ENCODE peak calls at places on chromosomes 13 and 19, in seven cellular contexts. D, R, P, K, E, F and H are unnamed samples.
A peak's percentile ranks its signal among the peaks of the same experiment; 100 is the strongest.

GRCh38 chr13:38045278-38046048 is 175.9 kb upstream of the TRPC4 start:
- DNase-seq in R (peak; percentile 69), P (no peak), K (peak; percentile 2), F (no peak), D (peak; percentile 10), E (no peak), H (peak; percentile 32)

GRCh38 chr13:48585456-48585840 is 52.6 kb upstream of the RCBTB2 start:
- DNase-seq in R (no peak), D (no peak), F (no peak), P (peak; percentile 12), E (no peak), K (peak; percentile 43), H (no peak)

GRCh38 chr13:74361274-74361673 is 227.1 kb upstream of the KLF12 start:
- DNase-seq in R (no peak), E (no peak), P (no peak), D (no peak), F (no peak), K (no peak), H (no peak)

GRCh38 chr13:100724568-100724967 is 50.0 kb upstream of the TMTC4 start:
- DNase-seq in K (no peak), E (no peak), F (no peak), D (no peak), P (no peak), R (no peak), H (no peak)

GRCh38 chr13:40518481-40518882 is 148.0 kb downstream of the FOXO1 start:
- DNase-seq in R (no peak), D (no peak), P (no peak), E (peak; percentile 28), K (no peak), F (peak; percentile 60), H (no peak)

GRCh38 chr13:108437496-108437895 is 168.0 kb downstream of the TNFSF13B start:
- DNase-seq in D (no peak), F (no peak), R (no peak), K (no peak), P (no peak), E (no peak), H (no peak)

GRCh38 chr13:35343417-35343816 is 133.1 kb downstream of the MAB21L1 start:
- DNase-seq in E (no peak), F (no peak), D (no peak), R (no peak), P (no peak), K (no peak), H (no peak)

GRCh38 chr13:97495678-97496077 is 61.7 kb downstream of the RAP2A start:
- DNase-seq in K (peak; percentile 45), R (peak; percentile 1), F (no peak), D (no peak), E (no peak), P (no peak), H (no peak)

GRCh38 chr19:35689836-35690235 is 14.5 kb upstream of the ZBTB32 start:
- DNase-seq in R (no peak), E (no peak), F (no peak), K (no peak), P (no peak), D (no peak), H (no peak)

GRCh38 chr19:10230904-10231623 is at the start of gene S1PR2:
- DNase-seq in D (peak; percentile 97), R (peak; percentile 92), F (no peak), K (peak; percentile 36), P (peak; percentile 49), E (peak; percentile 87), H (no peak)

GRCh38 chr13:27076411-27076810 is 95.2 kb downstream of the USP12 start:
- DNase-seq in K (no peak), D (no peak), P (no peak), F (no peak), R (no peak), E (no peak), H (no peak)

GRCh38 chr13:100129605-100130004 is 40.7 kb downstream of the PCCA start:
- DNase-seq in F (peak; percentile 34), K (no peak), D (no peak), R (no peak), E (no peak), P (no peak), H (peak; percentile 20)

GRCh38 chr19:53907690-53908089 is 1.4 kb upstream of the CACNG7 start:
- DNase-seq in R (no peak), E (no peak), K (no peak), P (no peak), F (no peak), D (no peak), H (no peak)

GRCh38 chr13:81760316-81760715 is 1419.4 kb upstream of the SPRY2 start:
- DNase-seq in D (no peak), K (no peak), R (no peak), P (no peak), E (no peak), F (no peak), H (no peak)

GRCh38 chr19:7772752-7773291 is 9.8 kb downstream of the CLEC4M start:
- DNase-seq in D (no peak), F (peak; percentile 68), E (no peak), R (peak; percentile 19), P (no peak), K (no peak), H (no peak)

GRCh38 chr19:39727070-39727800 is 10.6 kb downstream of the CLC start:
- DNase-seq in E (no peak), R (no peak), K (no peak), F (peak; percentile 50), P (no peak), D (no peak), H (no peak)

GRCh38 chr19:10744222-10744847 is 26.5 kb downstream of the DNM2 start:
- DNase-seq in R (no peak), D (no peak), E (no peak), F (no peak), K (no peak), P (no peak), H (no peak)

DNA sequence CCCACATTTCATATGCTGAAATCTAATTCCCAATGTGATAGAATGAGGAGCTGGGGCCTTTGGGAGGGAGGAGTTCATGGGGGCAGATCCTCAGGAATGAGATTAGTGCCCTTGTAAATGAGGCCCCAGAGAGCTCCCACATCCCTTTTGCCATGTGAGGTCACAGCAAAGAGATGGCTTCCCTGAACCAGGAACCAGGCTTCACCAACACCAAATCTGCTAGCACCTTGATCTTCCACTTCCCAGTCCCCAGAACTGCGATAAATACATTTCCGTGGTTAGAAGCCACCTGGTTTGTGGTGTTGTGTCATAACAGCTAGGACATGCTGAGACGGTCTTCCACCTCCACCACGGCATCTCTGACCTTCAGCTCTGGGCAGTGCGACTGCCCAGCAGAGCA is 62.1 kb downstream of the ING1 start:
- DNase-seq in K (no peak), E (no peak), D (no peak), F (no peak), P (no peak), R (no peak), H (no peak)
- H3K4me3 ChIP-seq in K (no peak overlapping the region), E (no peak overlapping the region), D (no peak overlapping the region), F (no peak overlapping the region), P (no peak overlapping the region), R (no peak overlapping the region), H (no peak overlapping the region)

GRCh38 chr19:1409204-1410005 is 2.0 kb downstream of the DAZAP1 start:
- DNase-seq in R (no peak), D (no peak), F (no peak), K (no peak), P (no peak), E (no peak), H (no peak)

GRCh38 chr19:1406818-1407661 is at the start of gene DAZAP1:
- DNase-seq in P (peak; percentile 96), F (peak; percentile 87), D (peak; percentile 98), R (peak; percentile 99), K (peak; percentile 93), E (peak; percentile 99), H (peak; percentile 98)

GRCh38 chr19:1407662-1408299 is 395 bp downstream of the DAZAP1 start:
- DNase-seq in F (no peak), D (no peak), R (no peak), K (no peak), P (no peak), E (no peak), H (no peak)

GRCh38 chr19:1408300-1409203 is 1.2 kb downstream of the DAZAP1 start:
- DNase-seq in F (no peak), K (no peak), D (peak; percentile 71), E (no peak), P (no peak), R (peak; percentile 62), H (no peak)

GRCh38 chr19:1406496-1406817 is 929 bp upstream of the DAZAP1 start:
- DNase-seq in K (no peak), P (no peak), D (no peak), E (no peak), R (no peak), F (peak; percentile 4), H (no peak)
- H3K4me1 ChIP-seq in K (peaks cover 62% of the 10 kb centered on the region), P (peaks cover 29% of the 10 kb centered on the region), D (peaks cover 26% of the 10 kb centered on the region), E (peaks cover 18% of the 10 kb centered on the region), R (peaks cover 66% of the 10 kb centered on the region), F (peaks cover 15% of the 10 kb centered on the region), H (peaks cover 28% of the 10 kb centered on the region)

GRCh38 chr13:44516771-44517170 is 59.4 kb downstream of the TSC22D1 start:
- DNase-seq in P (peak; percentile 13), F (no peak), E (no peak), D (no peak), R (no peak), K (no peak), H (no peak)
- TF ChIP-seq YY1 in P (no peak), F (no peak), E (no peak), D (no peak), R (no peak), K (no peak), H (no peak)

DNA sequence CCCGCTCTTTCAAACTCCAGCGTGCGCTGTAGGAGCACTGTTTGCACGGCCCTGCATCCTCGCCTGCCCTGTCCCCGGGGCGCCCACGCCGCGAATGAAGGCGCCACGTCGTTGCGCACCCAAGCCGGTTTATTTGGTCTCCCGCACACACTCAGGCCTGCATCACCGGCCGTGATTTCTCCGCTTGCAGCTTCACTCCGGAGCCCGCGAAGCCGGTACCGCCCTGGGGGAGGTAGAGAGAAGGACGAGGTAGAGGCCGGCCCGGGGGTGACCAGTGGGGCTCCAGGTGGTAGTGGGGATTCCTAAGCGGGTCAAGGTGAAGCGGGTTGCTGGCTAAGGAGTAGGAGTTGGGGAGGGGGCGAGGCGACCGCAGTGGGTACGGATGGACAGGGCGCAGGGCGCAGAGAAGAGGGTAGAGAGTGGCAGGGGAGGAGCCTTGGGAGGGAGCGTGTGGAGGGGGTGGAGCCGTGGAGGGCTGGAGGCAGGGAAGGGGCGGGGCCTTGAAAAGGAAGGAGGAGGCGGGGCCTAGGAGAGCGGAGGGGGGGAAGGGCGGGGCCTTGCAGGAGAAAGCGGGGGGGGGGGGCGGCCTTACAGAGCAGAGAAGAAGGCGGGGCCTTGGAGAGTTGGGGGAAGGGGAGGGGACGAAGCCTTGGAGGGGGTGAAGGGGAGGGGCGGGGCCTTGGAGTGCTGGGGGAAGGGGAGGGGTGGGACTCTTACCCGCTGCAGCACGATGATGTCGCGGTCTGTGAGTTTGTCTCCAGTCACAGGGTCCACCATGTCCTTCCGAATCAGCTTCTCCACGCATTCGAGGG is 24.6 kb downstream of the NOSIP start:
- DNase-seq in P (peak; percentile 40), E (peak; percentile 95), F (no peak), D (peak; percentile 95), K (no peak), R (peak; percentile 86), H (peak; percentile 77)
- H3K4me3 ChIP-seq in P (no peak overlapping the region), E (peak overlapping the region; percentile 78), F (no peak overlapping the region), D (no peak overlapping the region), K (no peak overlapping the region), R (no peak overlapping the region), H (no peak overlapping the region)